ENCODE peak calls at places on chromosomes 5 and 9, in seven cellular contexts. One of them, this sample, is unnamed.

GRCh38 chr5:74476197-74477081 is 164.1 kb downstream of the ENC1 start:
- DNase-seq in activated CD8-positive, alpha-beta memory T cell treated with anti-CD3 and anti-CD28 coated beads for 24 hours: no peak
- DNase-seq in mucosa of gallbladder: no peak
- DNase-seq in Caki2: no peak
- DNase-seq in neuronal stem cell: no peak
- DNase-seq in body of pancreas: no peak
- DNase-seq in AG08395: no peak
- DNase-seq in this sample: no peak

GRCh38 chr5:82365744-82366228 is 87.6 kb upstream of the RPS23 start:
- DNase-seq in activated CD8-positive, alpha-beta memory T cell treated with anti-CD3 and anti-CD28 coated beads for 24 hours: no peak
- DNase-seq in Caki2: peak
- DNase-seq in AG08395: peak
- DNase-seq in body of pancreas: no peak
- DNase-seq in neuronal stem cell: no peak
- DNase-seq in mucosa of gallbladder: no peak
- DNase-seq in this sample: no peak

GRCh38 chr5:95449460-95449859 is 58.3 kb downstream of the FAM81B start:
- DNase-seq in Caki2: no peak
- DNase-seq in activated CD8-positive, alpha-beta memory T cell treated with anti-CD3 and anti-CD28 coated beads for 24 hours: no peak
- DNase-seq in neuronal stem cell: no peak
- DNase-seq in AG08395: no peak
- DNase-seq in body of pancreas: no peak
- DNase-seq in mucosa of gallbladder: no peak
- DNase-seq in this sample: no peak

GRCh38 chr9:87516222-87516930 is 18.7 kb downstream of the DAPK1 start:
- DNase-seq in AG08395: peak
- DNase-seq in body of pancreas: peak
- DNase-seq in activated CD8-positive, alpha-beta memory T cell treated with anti-CD3 and anti-CD28 coated beads for 24 hours: no peak
- DNase-seq in Caki2: peak
- DNase-seq in mucosa of gallbladder: peak
- DNase-seq in neuronal stem cell: no peak
- DNase-seq in this sample: no peak

GRCh38 chr5:27316283-27316675 is 277.9 kb upstream of the CDH9 start:
- DNase-seq in mucosa of gallbladder: no peak
- DNase-seq in AG08395: peak
- DNase-seq in body of pancreas: no peak
- DNase-seq in activated CD8-positive, alpha-beta memory T cell treated with anti-CD3 and anti-CD28 coated beads for 24 hours: no peak
- DNase-seq in neuronal stem cell: no peak
- DNase-seq in Caki2: peak
- DNase-seq in this sample: no peak

GRCh38 chr9:69265891-69266290 is 59.1 kb upstream of the ENTREP1 start:
- DNase-seq in AG08395: no peak
- DNase-seq in body of pancreas: no peak
- DNase-seq in activated CD8-positive, alpha-beta memory T cell treated with anti-CD3 and anti-CD28 coated beads for 24 hours: no peak
- DNase-seq in mucosa of gallbladder: no peak
- DNase-seq in neuronal stem cell: no peak
- DNase-seq in Caki2: no peak
- DNase-seq in this sample: no peak

GRCh38 chr5:100517301-100517974 is 17.7 kb upstream of the FAM174A start:
- DNase-seq in activated CD8-positive, alpha-beta memory T cell treated with anti-CD3 and anti-CD28 coated beads for 24 hours: no peak
- DNase-seq in AG08395: no peak
- DNase-seq in mucosa of gallbladder: no peak
- DNase-seq in body of pancreas: no peak
- DNase-seq in neuronal stem cell: no peak
- DNase-seq in Caki2: no peak
- DNase-seq in this sample: no peak

GRCh38 chr5:96468956-96469355 is 35.9 kb upstream of the PCSK1 start:
- DNase-seq in neuronal stem cell: no peak
- DNase-seq in AG08395: no peak
- DNase-seq in Caki2: no peak
- DNase-seq in activated CD8-positive, alpha-beta memory T cell treated with anti-CD3 and anti-CD28 coated beads for 24 hours: no peak
- DNase-seq in mucosa of gallbladder: no peak
- DNase-seq in body of pancreas: no peak
- DNase-seq in this sample: no peak

GRCh38 chr5:153896701-153897100 is 142.0 kb downstream of the FAM114A2 start:
- DNase-seq in mucosa of gallbladder: peak
- DNase-seq in activated CD8-positive, alpha-beta memory T cell treated with anti-CD3 and anti-CD28 coated beads for 24 hours: no peak
- DNase-seq in Caki2: no peak
- DNase-seq in body of pancreas: peak
- DNase-seq in AG08395: no peak
- DNase-seq in neuronal stem cell: no peak
- DNase-seq in this sample: no peak

GRCh38 chr9:87243602-87244001 is 254.1 kb upstream of the DAPK1 start:
- DNase-seq in AG08395: peak
- DNase-seq in body of pancreas: no peak
- DNase-seq in Caki2: no peak
- DNase-seq in activated CD8-positive, alpha-beta memory T cell treated with anti-CD3 and anti-CD28 coated beads for 24 hours: no peak
- DNase-seq in mucosa of gallbladder: no peak
- DNase-seq in neuronal stem cell: no peak
- DNase-seq in this sample: no peak

GRCh38 chr9:32387256-32387655 is 2.8 kb downstream of the ACO1 start:
- DNase-seq in neuronal stem cell: no peak
- DNase-seq in Caki2: no peak
- DNase-seq in AG08395: no peak
- DNase-seq in activated CD8-positive, alpha-beta memory T cell treated with anti-CD3 and anti-CD28 coated beads for 24 hours: no peak
- DNase-seq in body of pancreas: peak
- DNase-seq in mucosa of gallbladder: no peak
- DNase-seq in this sample: no peak

GRCh38 chr9:114558027-114558675 is 29.4 kb upstream of the ATP6V1G1 start:
- DNase-seq in Caki2: no peak
- DNase-seq in activated CD8-positive, alpha-beta memory T cell treated with anti-CD3 and anti-CD28 coated beads for 24 hours: no peak
- DNase-seq in mucosa of gallbladder: no peak
- DNase-seq in neuronal stem cell: no peak
- DNase-seq in AG08395: no peak
- DNase-seq in body of pancreas: no peak
- DNase-seq in this sample: no peak

GRCh38 chr9:134391319-134392231 is 65.3 kb downstream of the RXRA start:
- DNase-seq in Caki2: no peak
- DNase-seq in mucosa of gallbladder: no peak
- DNase-seq in body of pancreas: no peak
- DNase-seq in neuronal stem cell: no peak
- DNase-seq in AG08395: no peak
- DNase-seq in activated CD8-positive, alpha-beta memory T cell treated with anti-CD3 and anti-CD28 coated beads for 24 hours: peak
- DNase-seq in this sample: no peak

This sample was measured in vagina.